ENCODE peak calls at places on chromosomes 6 and 20, in four cellular contexts. One of them, this sample, is unnamed.

GRCh38 chr20:17995967-17996819 is 27.4 kb downstream of the MGME1 start:
- DNase-seq in pancreas: no peak
- DNase-seq in upper lobe of left lung: no peak
- DNase-seq in esophagus squamous epithelium: no peak
- DNase-seq in this sample: no peak

GRCh38 chr6:143337201-143337949 is 113.1 kb downstream of the ADAT2 start:
- DNase-seq in pancreas: peak; percentile 33
- DNase-seq in upper lobe of left lung: no peak
- DNase-seq in esophagus squamous epithelium: no peak
- DNase-seq in this sample: peak; percentile 28

GRCh38 chr6:12957321-12958051 is 240.9 kb downstream of the PHACTR1 start:
- DNase-seq in upper lobe of left lung: peak; percentile 87
- DNase-seq in pancreas: peak; percentile 82
- DNase-seq in esophagus squamous epithelium: no peak
- DNase-seq in this sample: no peak

GRCh38 chr20:37714973-37715657 is 21.3 kb downstream of the CTNNBL1 start:
- DNase-seq in upper lobe of left lung: no peak
- DNase-seq in esophagus squamous epithelium: no peak
- DNase-seq in pancreas: no peak
- DNase-seq in this sample: no peak

GRCh38 chr6:156808287-156808686 is 31.1 kb downstream of the ARID1B start:
- DNase-seq in upper lobe of left lung: peak; percentile 70
- DNase-seq in pancreas: no peak
- DNase-seq in esophagus squamous epithelium: no peak
- DNase-seq in this sample: no peak

GRCh38 chr6:159233365-159234101 is 64.3 kb downstream of the FNDC1 start:
- DNase-seq in upper lobe of left lung: no peak
- DNase-seq in pancreas: peak; percentile 59
- DNase-seq in esophagus squamous epithelium: no peak
- DNase-seq in this sample: no peak

GRCh38 chr6:79538481-79538971 is 1.3 kb upstream of the LCA5 start:
- DNase-seq in esophagus squamous epithelium: no peak
- DNase-seq in pancreas: no peak
- DNase-seq in upper lobe of left lung: no peak
- DNase-seq in this sample: no peak

GRCh38 chr6:169801396-169802160 is 50.2 kb downstream of the ERMARD start:
- DNase-seq in upper lobe of left lung: no peak
- DNase-seq in pancreas: no peak
- DNase-seq in esophagus squamous epithelium: no peak
- DNase-seq in this sample: no peak

GRCh38 chr6:124590001-124590400 is 372.2 kb upstream of the RNF217 start:
- DNase-seq in upper lobe of left lung: no peak
- DNase-seq in esophagus squamous epithelium: no peak
- DNase-seq in pancreas: no peak
- DNase-seq in this sample: no peak

DNA sequence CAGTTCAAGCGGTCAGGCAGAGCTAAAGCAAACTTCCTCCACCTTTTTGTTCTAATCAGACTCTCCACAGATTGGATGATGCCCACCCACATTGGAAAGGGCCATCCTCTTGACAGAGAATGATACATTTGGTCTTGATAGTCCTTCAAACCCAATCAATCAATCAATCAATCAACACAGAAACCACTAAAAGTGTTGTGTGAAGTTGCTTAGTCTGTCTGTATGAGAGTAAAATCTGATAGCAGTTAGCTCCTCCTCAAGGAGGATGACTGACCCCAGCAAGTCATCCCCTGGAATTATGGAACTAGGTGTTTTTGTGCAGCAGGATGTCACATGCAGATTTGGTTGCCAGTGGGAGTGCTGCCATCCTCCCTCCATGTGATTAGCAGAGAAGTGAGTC is 32.0 kb upstream of the SSTR4 start:
- DNase-seq in pancreas: no peak
- DNase-seq in esophagus squamous epithelium: no peak
- DNase-seq in upper lobe of left lung: no peak
- DNase-seq in this sample: no peak
- H3K36me3 ChIP-seq in pancreas: no peaks in the 10 kb centered on the region
- H3K36me3 ChIP-seq in esophagus squamous epithelium: no peaks in the 10 kb centered on the region
- H3K36me3 ChIP-seq in upper lobe of left lung: no peaks in the 10 kb centered on the region
- H3K36me3 ChIP-seq in this sample: no peaks in the 10 kb centered on the region

GRCh38 chr20:6530254-6530653 is 237.2 kb upstream of the BMP2 start:
- DNase-seq in upper lobe of left lung: no peak
- DNase-seq in esophagus squamous epithelium: no peak
- DNase-seq in pancreas: no peak
- DNase-seq in this sample: no peak

GRCh38 chr20:6524305-6524704 is 243.2 kb upstream of the BMP2 start:
- DNase-seq in upper lobe of left lung: no peak
- DNase-seq in esophagus squamous epithelium: no peak
- DNase-seq in pancreas: no peak
- DNase-seq in this sample: no peak

GRCh38 chr20:6530916-6531315 is 236.6 kb upstream of the BMP2 start:
- DNase-seq in esophagus squamous epithelium: no peak
- DNase-seq in upper lobe of left lung: no peak
- DNase-seq in pancreas: no peak
- DNase-seq in this sample: no peak

GRCh38 chr20:6525447-6526303 is 241.8 kb upstream of the BMP2 start:
- DNase-seq in esophagus squamous epithelium: no peak
- DNase-seq in pancreas: no peak
- DNase-seq in upper lobe of left lung: no peak
- DNase-seq in this sample: no peak
- TF ChIP-seq CTCF in esophagus squamous epithelium: no peak
- TF ChIP-seq CTCF in pancreas: no peak
- TF ChIP-seq CTCF in upper lobe of left lung: no peak
- TF ChIP-seq CTCF in this sample: no peak

GRCh38 chr6:57097596-57097995 is 7.6 kb downstream of the ZNF451 start:
- DNase-seq in pancreas: no peak
- DNase-seq in esophagus squamous epithelium: no peak
- DNase-seq in upper lobe of left lung: no peak
- DNase-seq in this sample: no peak
- H3K36me3 ChIP-seq in pancreas: peaks cover 33% of the 10 kb centered on the region
- H3K36me3 ChIP-seq in esophagus squamous epithelium: peaks cover 65% of the 10 kb centered on the region
- H3K36me3 ChIP-seq in upper lobe of left lung: peaks cover 34% of the 10 kb centered on the region
- H3K36me3 ChIP-seq in this sample: peaks cover 10% of the 10 kb centered on the region

GRCh38 chr6:85771925-85772430 is 129.3 kb upstream of the SYNCRIP start:
- DNase-seq in upper lobe of left lung: no peak
- DNase-seq in pancreas: no peak
- DNase-seq in esophagus squamous epithelium: no peak
- DNase-seq in this sample: no peak
- TF ChIP-seq CTCF in upper lobe of left lung: no peak
- TF ChIP-seq CTCF in pancreas: no peak
- TF ChIP-seq CTCF in esophagus squamous epithelium: no peak
- TF ChIP-seq CTCF in this sample: no peak

DNA sequence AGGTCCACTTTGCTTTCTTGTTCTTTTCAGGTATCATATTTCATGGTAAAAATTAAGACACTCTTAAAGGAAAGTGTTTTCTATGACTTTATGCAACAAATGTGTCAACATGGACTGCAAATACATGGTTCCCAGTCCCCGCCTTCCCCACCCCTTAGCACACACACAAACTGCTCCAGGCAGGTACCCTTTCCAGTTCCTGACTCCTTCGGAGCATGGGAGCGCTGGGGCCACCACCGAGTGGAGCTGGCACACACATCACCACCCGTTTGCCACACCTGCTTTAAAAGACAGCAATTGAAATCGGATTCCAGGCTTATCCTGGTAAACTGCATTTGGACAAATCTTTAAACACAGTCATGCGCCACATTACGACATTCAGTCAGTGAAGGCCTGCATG is 22.2 kb downstream of the RNASET2 start:
- DNase-seq in esophagus squamous epithelium: no peak
- DNase-seq in upper lobe of left lung: no peak
- DNase-seq in pancreas: no peak
- DNase-seq in this sample: no peak
- H3K36me3 ChIP-seq in esophagus squamous epithelium: peaks cover 76% of the 10 kb centered on the region
- H3K36me3 ChIP-seq in upper lobe of left lung: peaks cover 25% of the 10 kb centered on the region
- H3K36me3 ChIP-seq in pancreas: peaks cover 10% of the 10 kb centered on the region
- H3K36me3 ChIP-seq in this sample: peaks cover 41% of the 10 kb centered on the region

DNA sequence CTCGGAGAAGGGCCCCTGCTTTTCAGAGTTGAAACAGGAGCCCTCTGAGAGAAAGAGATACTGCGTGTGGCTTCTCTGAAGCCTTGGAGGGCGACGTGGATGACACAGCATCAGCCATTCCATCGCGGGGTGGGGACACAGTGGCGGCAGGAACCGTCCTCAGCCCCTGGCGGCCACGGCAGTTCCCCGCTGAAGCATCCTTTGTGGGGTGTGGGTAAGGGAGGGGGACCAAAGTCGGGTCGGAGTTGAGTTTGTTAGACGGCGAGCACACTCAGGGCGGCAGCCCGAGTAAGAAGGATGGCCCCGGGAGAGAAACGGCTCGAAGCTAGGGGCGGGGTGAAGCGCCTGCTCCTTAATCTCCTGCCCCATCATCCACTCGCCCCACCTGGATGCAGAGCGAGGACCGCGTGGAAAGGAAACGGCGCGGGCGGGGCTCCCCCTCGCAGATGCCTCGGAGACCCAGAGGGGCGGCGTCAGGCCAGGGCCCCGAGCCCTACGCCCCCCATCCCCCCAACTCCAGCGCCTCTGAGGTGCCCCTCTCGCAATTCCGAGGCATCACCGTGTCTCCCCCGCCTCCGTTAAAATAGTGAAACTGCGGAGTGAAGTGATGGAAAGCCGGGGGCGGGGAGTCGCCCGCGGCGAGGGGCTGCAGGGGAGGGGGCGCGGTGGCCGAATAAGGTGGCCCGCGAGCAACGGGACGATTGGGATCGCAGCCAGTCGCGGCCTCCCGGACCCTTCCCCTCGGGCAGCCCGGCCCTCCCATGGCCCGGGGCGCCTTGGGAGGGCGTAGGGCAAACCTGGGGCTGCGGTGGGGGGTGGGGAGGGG is 796 bp upstream of the RREB1 start:
- DNase-seq in pancreas: peak; percentile 39
- DNase-seq in esophagus squamous epithelium: no peak
- DNase-seq in upper lobe of left lung: peak; percentile 53
- DNase-seq in this sample: peak; percentile 69
- TF ChIP-seq CTCF in pancreas: no peak
- TF ChIP-seq CTCF in esophagus squamous epithelium: peak; percentile 58
- TF ChIP-seq CTCF in upper lobe of left lung: peak; percentile 18
- TF ChIP-seq CTCF in this sample: peak; percentile 35

This sample was measured in GM06990.